ENCODE peak calls at places on chromosomes 7 and 10, in nine cellular contexts. C is NCI-H774; O is stimulated activated CD8-positive, alpha-beta memory T cell treated with anti-CD3 and anti-CD28 coated beads, Interleukin-7, amount 100 ng/mL, for 4 hours; S is H9; H is BJ; U is GM12865; B is naive thymus-derived CD8-positive, alpha-beta T cell; A is naive thymus-derived CD4-positive, alpha-beta T cell; R is lower lobe of right lung. X is an unnamed sample.

GRCh38 chr10:97762816-97763215 is 9.0 kb downstream of the SFRP5 start:
- DNase-seq in C (no peak), O (no peak), S (peak), H (no peak), U (no peak), B (no peak), A (no peak), R (no peak), X (peak)

GRCh38 chr10:77162697-77163096 is 474.9 kb downstream of the KCNMA1 start:
- DNase-seq in C (no peak), O (no peak), S (no peak), H (no peak), U (no peak), B (no peak), A (no peak), R (no peak), X (peak)

GRCh38 chr10:130764651-130765050 is 546.9 kb downstream of the TCERG1L start:
- DNase-seq in C (no peak), O (no peak), S (no peak), H (no peak), U (no peak), B (no peak), A (no peak), R (no peak), X (no peak)

GRCh38 chr7:42939457-42940240 is 7.5 kb downstream of the MRPL32 start:
- DNase-seq in C (no peak), O (no peak), S (no peak), H (no peak), U (peak), B (no peak), A (no peak), R (no peak), X (no peak)

GRCh38 chr7:139783647-139784385 is 6.0 kb upstream of the HIPK2 start:
- DNase-seq in C (no peak), O (no peak), S (no peak), H (no peak), U (no peak), B (no peak), A (no peak), R (no peak), X (no peak)

GRCh38 chr7:135078051-135078450 is 69.8 kb upstream of the TMEM140 start:
- DNase-seq in C (no peak), O (no peak), S (no peak), H (no peak), U (no peak), B (no peak), A (no peak), R (no peak), X (no peak)

GRCh38 chr10:75398630-75399460 is 2.7 kb downstream of the ZNF503 start:
- DNase-seq in C (no peak), O (no peak), S (peak), H (no peak), U (no peak), B (no peak), A (no peak), R (peak), X (no peak)

GRCh38 chr7:22251906-22252495 is 105.0 kb downstream of the RAPGEF5 start:
- DNase-seq in C (no peak), O (no peak), S (no peak), H (no peak), U (no peak), B (no peak), A (no peak), R (no peak), X (no peak)

GRCh38 chr7:47314728-47315601 is 266.9 kb downstream of the TNS3 start:
- DNase-seq in C (no peak), O (no peak), S (no peak), H (peak), U (no peak), B (no peak), A (no peak), R (no peak), X (peak)

GRCh38 chr7:132941905-132942304 is 140.0 kb downstream of the CHCHD3 start:
- DNase-seq in C (no peak), O (no peak), S (no peak), H (no peak), U (no peak), B (no peak), A (no peak), R (no peak), X (no peak)

GRCh38 chr10:43970747-43971146 is 322.1 kb upstream of the ZNF32 start:
- DNase-seq in C (no peak), O (no peak), S (no peak), H (no peak), U (no peak), B (no peak), A (no peak), R (no peak), X (no peak)

GRCh38 chr7:583410-584121 is 63.9 kb upstream of the PDGFA start:
- DNase-seq in C (no peak), O (no peak), S (no peak), H (no peak), U (no peak), B (no peak), A (no peak), R (no peak), X (no peak)

GRCh38 chr7:24290004-24290641 is 6.1 kb downstream of the NPY start:
- DNase-seq in C (peak), O (peak), S (peak), H (no peak), U (peak), B (no peak), A (peak), R (no peak), X (peak)

GRCh38 chr7:149838992-149839408 is 825 bp downstream of the ZNF862 start:
- DNase-seq in C (no peak), O (no peak), S (no peak), H (no peak), U (no peak), B (no peak), A (no peak), R (no peak), X (no peak)

GRCh38 chr10:62308101-62308500 is 39.5 kb upstream of the RTKN2 start:
- DNase-seq in C (no peak), O (no peak), S (no peak), H (no peak), U (no peak), B (no peak), A (no peak), R (no peak), X (no peak)

GRCh38 chr10:8331387-8331786 is 276.9 kb downstream of the GATA3 start:
- DNase-seq in C (no peak), O (peak), S (no peak), H (no peak), U (no peak), B (peak), A (peak), R (no peak), X (no peak)

GRCh38 chr7:150406565-150407421 is 27.7 kb downstream of the ZNF775 start:
- DNase-seq in C (no peak), O (no peak), S (no peak), H (no peak), U (peak), B (no peak), A (peak), R (no peak), X (peak)